ENCODE peak calls at places on chromosomes 11 and 22, in ten cellular contexts. Q, S, H, N, X, D, M, Z, G and V are unnamed samples.

GRCh38 chr11:78860720-78861422 is 286.2 kb upstream of the NARS2 start:
- DNase-seq in Z (no peak), Q (no peak), S (peak; percentile 71), G (no peak), X (no peak), N (no peak), D (no peak), H (no peak), M (peak; percentile 43), V (peak; percentile 6)

GRCh38 chr11:113161671-113162589 is 152.5 kb upstream of the TTC12 start:
- DNase-seq in G (no peak), D (no peak), N (no peak), S (no peak), H (peak; percentile 40), M (no peak), Q (no peak), X (no peak), Z (no peak), V (no peak)

GRCh38 chr11:120618399-120618798 is 106.9 kb downstream of the GRIK4 start:
- DNase-seq in G (no peak), H (no peak), X (no peak), Q (no peak), M (no peak), Z (no peak), N (no peak), D (no peak), S (no peak), V (no peak)

GRCh38 chr11:101721270-101721669 is 137.5 kb upstream of the TRPC6 start:
- DNase-seq in D (no peak), S (no peak), N (no peak), Z (peak; percentile 34), Q (no peak), M (no peak), G (no peak), X (no peak), H (no peak), V (no peak)

GRCh38 chr11:17593466-17594245 is 46.6 kb downstream of the OTOG start:
- DNase-seq in M (no peak), N (no peak), D (peak; percentile 46), G (no peak), Z (peak; percentile 17), X (no peak), S (peak; percentile 40), H (no peak), Q (no peak), V (no peak)

GRCh38 chr11:126072821-126073594 is 10.3 kb upstream of the CDON start:
- DNase-seq in Q (no peak), N (no peak), Z (no peak), G (no peak), S (no peak), D (no peak), H (no peak), M (no peak), X (no peak), V (no peak)

GRCh38 chr11:46976182-46976854 is 39.8 kb downstream of the CSTPP1 start:
- DNase-seq in H (no peak), Q (no peak), N (no peak), G (no peak), D (no peak), S (no peak), X (no peak), Z (no peak), M (no peak), V (no peak)

GRCh38 chr11:77654770-77655434 is 17.3 kb upstream of the CLNS1A start:
- DNase-seq in G (no peak), H (no peak), Z (no peak), M (no peak), Q (no peak), S (no peak), X (no peak), D (no peak), N (no peak), V (no peak)

GRCh38 chr11:4115128-4115527 is 20.5 kb downstream of the RRM1 start:
- DNase-seq in Q (no peak), X (no peak), G (no peak), H (no peak), D (no peak), M (no peak), S (no peak), N (no peak), Z (no peak), V (no peak)

GRCh38 chr22:26669060-26669481 is 11.7 kb downstream of the MIAT start:
- DNase-seq in Q (no peak), G (no peak), X (no peak), Z (no peak), N (no peak), S (peak; percentile 86), M (peak; percentile 83), H (no peak), D (no peak), V (peak; percentile 59)

GRCh38 chr11:27761356-27761755 is 61.1 kb upstream of the BDNF start:
- DNase-seq in D (no peak), G (no peak), H (no peak), S (no peak), Q (no peak), Z (no peak), N (no peak), X (no peak), M (no peak), V (no peak)

GRCh38 chr22:26168199-26168915 is 905 bp upstream of the SEZ6L start:
- DNase-seq in H (no peak), S (peak; percentile 72), G (no peak), N (no peak), M (no peak), Q (no peak), Z (no peak), D (no peak), X (no peak), V (no peak)

GRCh38 chr11:65102142-65103095 is 6.4 kb downstream of the VPS51 start:
- DNase-seq in Q (no peak), Z (no peak), S (no peak), M (no peak), G (no peak), N (no peak), D (no peak), X (peak; percentile 80), H (peak; percentile 68), V (no peak)

GRCh38 chr22:44456661-44457412 is 41.2 kb downstream of the RTL6 start:
- DNase-seq in S (peak; percentile 5), N (no peak), Z (no peak), Q (no peak), X (no peak), G (no peak), D (no peak), H (no peak), M (no peak), V (no peak)

GRCh38 chr11:6377902-6378694 is 12.2 kb upstream of the SMPD1 start:
- DNase-seq in D (peak; percentile 38), Q (no peak), X (no peak), M (no peak), G (no peak), H (no peak), S (no peak), N (no peak), Z (no peak), V (no peak)

GRCh38 chr22:31566484-31566883 is 70.1 kb downstream of the SFI1 start:
- DNase-seq in Z (no peak), N (no peak), G (no peak), H (no peak), Q (no peak), D (no peak), S (no peak), X (no peak), M (no peak), V (no peak)
- H3K4me3 ChIP-seq in Z (no peak overlapping the region), N (no peak overlapping the region), G (no peak overlapping the region), H (no peak overlapping the region), Q (no peak overlapping the region), D (no peak overlapping the region), S (no peak overlapping the region), X (no peak overlapping the region), M (no peak overlapping the region), V (no peak overlapping the region)

GRCh38 chr11:2928605-2929510 is at the start of gene PHLDA2:
- DNase-seq in S (peak; percentile 87), N (peak; percentile 62), D (peak; percentile 76), Z (peak; percentile 59), X (peak; percentile 76), H (peak; percentile 71), Q (peak; percentile 69), G (peak; percentile 72), M (peak; percentile 92), V (no peak)
- H3K4me3 ChIP-seq in S (peak within 1 kb of the TSS; percentile 75), N (peak within 1 kb of the TSS; percentile 60), D (peak within 1 kb of the TSS; percentile 75), Z (peak within 1 kb of the TSS; percentile 46), X (peak within 1 kb of the TSS; percentile 69), H (peak within 1 kb of the TSS; percentile 61), Q (peak within 1 kb of the TSS; percentile 54), G (peak within 1 kb of the TSS; percentile 62), M (peak within 1 kb of the TSS; percentile 78), V (no peak within 1 kb of the TSS)

GRCh38 chr11:15826826-15827225 is 529.5 kb downstream of the SOX6 start:
- DNase-seq in D (no peak), X (peak; percentile 54), Q (no peak), S (peak; percentile 96), G (no peak), Z (peak; percentile 41), N (peak; percentile 32), M (peak; percentile 24), H (no peak), V (no peak)
- H3K4me3 ChIP-seq in D (no peak overlapping the region), X (no peak overlapping the region), Q (no peak overlapping the region), S (no peak overlapping the region), G (no peak overlapping the region), Z (no peak overlapping the region), N (no peak overlapping the region), M (no peak overlapping the region), H (no peak overlapping the region), V (no peak overlapping the region)

GRCh38 chr22:22014285-22014659 is 31.7 kb upstream of the TOP3B start:
- DNase-seq in Z (no peak), G (no peak), X (no peak), S (no peak), M (no peak), D (no peak), Q (no peak), N (no peak), H (no peak), V (no peak)

GRCh38 chr22:22013559-22014284 is 31.1 kb upstream of the TOP3B start:
- DNase-seq in N (no peak), Q (no peak), D (no peak), G (no peak), Z (no peak), M (no peak), X (no peak), H (no peak), S (no peak), V (no peak)

GRCh38 chr22:22011964-22012363 is 29.4 kb upstream of the TOP3B start:
- DNase-seq in G (no peak), S (no peak), Q (no peak), D (no peak), N (no peak), H (no peak), X (no peak), M (no peak), Z (no peak), V (no peak)

GRCh38 chr22:22018825-22019658 is 36.5 kb upstream of the TOP3B start:
- DNase-seq in G (no peak), D (no peak), Z (no peak), M (no peak), S (no peak), N (no peak), Q (no peak), X (no peak), H (no peak), V (no peak)

DNA sequence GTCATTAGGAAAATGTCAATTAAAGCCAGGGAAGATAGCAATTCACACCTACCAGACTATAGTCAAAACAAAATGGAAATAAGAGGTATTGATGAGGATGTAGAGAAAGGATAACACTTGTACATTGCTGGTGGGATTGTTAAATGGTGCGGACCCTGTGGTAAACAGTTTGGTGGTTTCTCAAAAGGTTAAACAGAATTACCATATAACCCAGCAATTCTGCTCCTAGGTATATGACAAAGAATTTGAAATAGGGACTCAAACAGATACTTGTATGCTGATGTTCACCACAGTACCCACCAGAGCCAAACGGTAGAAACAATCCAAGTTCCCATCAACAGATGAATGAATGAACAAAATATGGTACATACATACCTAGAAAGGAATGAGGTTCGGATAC is 33.0 kb upstream of the TOP3B start:
- DNase-seq in N (no peak), G (no peak), H (no peak), X (no peak), Z (no peak), M (no peak), Q (no peak), D (no peak), S (no peak), V (no peak)
- H3K4me3 ChIP-seq in N (no peak overlapping the region), G (no peak overlapping the region), H (no peak overlapping the region), X (no peak overlapping the region), Z (no peak overlapping the region), M (no peak overlapping the region), Q (no peak overlapping the region), D (no peak overlapping the region), S (no peak overlapping the region), V (no peak overlapping the region)